ENCODE peak calls at places on chromosomes 12 and 14, in eight cellular contexts. Q is nephron progenitor cell; H is posterior cingulate gyrus; I is NCI-H774; E is activated T-helper 9 cell treated with anti-CD3 and anti-CD28 coated beads, Interleukin-2, amount 50 U/mL, for 16 hours; P is fibroblast of gingiva; X is heart right ventricle; J is HTR-8/SVneo. V is an unnamed sample.

GRCh38 chr12:89166525-89166934 is 185.8 kb downstream of the DUSP6 start:
- DNase-seq in H (no peak), J (no peak), X (peak), I (no peak), P (peak), Q (no peak), E (no peak), V (peak)

GRCh38 chr14:64614992-64615391 is 65.2 kb downstream of the PPP1R36 start:
- DNase-seq in H (no peak), J (no peak), I (no peak), P (no peak), E (no peak), X (peak), Q (no peak), V (no peak)

GRCh38 chr14:93969082-93969828 is 7.1 kb downstream of the ASB2 start:
- DNase-seq in E (no peak), X (peak), H (peak), P (no peak), Q (no peak), J (no peak), I (no peak), V (no peak)

GRCh38 chr12:58728397-58728796 is 191.9 kb downstream of the LRIG3 start:
- DNase-seq in J (no peak), E (no peak), I (no peak), X (no peak), H (no peak), P (no peak), Q (no peak), V (peak)

GRCh38 chr12:100165356-100165755 is 22.7 kb upstream of the BLTP3B start:
- DNase-seq in Q (no peak), J (no peak), E (no peak), I (no peak), X (no peak), P (no peak), H (no peak), V (no peak)

GRCh38 chr12:91964501-91964900 is 181.1 kb downstream of the BTG1 start:
- DNase-seq in X (no peak), E (no peak), P (peak), I (no peak), J (no peak), Q (no peak), H (no peak), V (no peak)

GRCh38 chr14:75469606-75470237 is 41.9 kb downstream of the JDP2 start:
- DNase-seq in J (no peak), H (peak), Q (no peak), X (no peak), I (peak), P (peak), E (no peak), V (no peak)

GRCh38 chr12:124820199-124820598 is 43.5 kb downstream of the SCARB1 start:
- DNase-seq in E (no peak), H (no peak), Q (no peak), I (no peak), X (no peak), J (no peak), P (no peak), V (no peak)

GRCh38 chr12:124303579-124304313 is 8.9 kb downstream of the RFLNA start:
- DNase-seq in P (no peak), Q (no peak), X (no peak), H (peak), J (no peak), E (no peak), I (no peak), V (no peak)

GRCh38 chr14:57293851-57294837 is 25.4 kb downstream of the AP5M1 start:
- DNase-seq in P (peak), E (no peak), Q (no peak), H (no peak), X (no peak), J (no peak), I (no peak), V (peak)

GRCh38 chr12:31804185-31804504 is 75.3 kb upstream of the AMN1 start:
- DNase-seq in P (no peak), H (no peak), E (no peak), I (no peak), Q (no peak), J (no peak), X (no peak), V (no peak)

GRCh38 chr12:2336409-2336829 is 283.6 kb downstream of the CACNA1C start:
- DNase-seq in J (peak), I (no peak), X (peak), P (peak), Q (no peak), H (no peak), E (no peak), V (peak)

GRCh38 chr14:22386924-22387775 is 201.9 kb downstream of the DAD1 start:
- DNase-seq in X (peak), H (peak), E (no peak), I (peak), J (peak), Q (peak), P (peak), V (peak)

GRCh38 chr14:67570453-67570852 is 29.6 kb downstream of the PIGH start:
- DNase-seq in I (no peak), H (no peak), X (no peak), P (no peak), Q (no peak), J (no peak), E (no peak), V (no peak)

GRCh38 chr12:70798016-70798768 is 122.3 kb downstream of the PTPRR start:
- DNase-seq in P (peak), I (no peak), X (no peak), H (no peak), E (no peak), Q (no peak), J (no peak), V (no peak)

GRCh38 chr12:50613463-50613862 is 108.7 kb downstream of the DIP2B start:
- DNase-seq in H (no peak), P (no peak), E (no peak), Q (no peak), I (no peak), J (no peak), X (no peak), V (no peak)

GRCh38 chr14:103949386-103949785 is 7.1 kb upstream of the RD3L start:
- DNase-seq in P (no peak), E (no peak), I (no peak), J (no peak), H (no peak), Q (no peak), X (no peak), V (no peak)

GRCh38 chr14:20387577-20387976 is 25.7 kb downstream of the TEP1 start:
- DNase-seq in Q (no peak), H (no peak), E (no peak), J (no peak), P (no peak), I (no peak), X (no peak), V (no peak)

V was measured in adipocyte.